ENCODE peak calls at places on chromosomes 11 and 22, in seven cellular contexts. I is mesenchymal stem cell; O is BJ; L is activated T-helper 1 cell treated with anti-CD3 and anti-CD28 coated beads, Interleukin-12 subunit alpha, Interleukin-12 subunit beta, Interleukin-2, Interleukin-4 antibody, amounts not matched to agents 30 ng/mL and 10 ng/mL and 1 ng/mL, durations not matched to agents 14 hours and 24 hours and 36 hours; X is PC-3; T is T-helper 9 cell; F is activated T-cell treated with anti-CD3 and anti-CD28 coated beads, Interleukin-2, amount 50 U/mL, for 72 hours. A is an unnamed sample.

GRCh38 chr11:95485115-95485900 is 254.3 kb upstream of the SESN3 start:
- DNase-seq in I (no peak), O (no peak), L (no peak), X (no peak), T (no peak), F (no peak), A (peak; percentile 37)

GRCh38 chr11:128908391-128909246 is 17.5 kb downstream of the KCNJ5 start:
- DNase-seq in I (peak; percentile 79), O (peak; percentile 14), L (no peak), X (peak; percentile 71), T (no peak), F (no peak), A (peak; percentile 39)

GRCh38 chr11:10122337-10123197 is 171.5 kb downstream of the SBF2 start:
- DNase-seq in I (peak; percentile 44), O (no peak), L (no peak), X (peak; percentile 94), T (no peak), F (peak; percentile 5), A (peak; percentile 72)

GRCh38 chr11:100403817-100404216 is 283.3 kb upstream of the ARHGAP42 start:
- DNase-seq in I (peak; percentile 49), O (peak; percentile 37), L (no peak), X (no peak), T (no peak), F (no peak), A (no peak)

GRCh38 chr11:64078294-64078693 is 42.6 kb downstream of the FLRT1 start:
- DNase-seq in I (no peak), O (no peak), L (no peak), X (no peak), T (no peak), F (no peak), A (no peak)

GRCh38 chr22:50014655-50015401 is 2.3 kb upstream of the IL17REL start:
- DNase-seq in I (no peak), O (no peak), L (no peak), X (no peak), T (no peak), F (peak; percentile 41), A (no peak)

GRCh38 chr11:88178211-88178610 is 3.0 kb upstream of the RAB38 start:
- DNase-seq in I (no peak), O (no peak), L (no peak), X (no peak), T (no peak), F (no peak), A (no peak)

GRCh38 chr11:2899080-2899783 is 13.7 kb upstream of the CDKN1C start:
- DNase-seq in I (no peak), O (no peak), L (no peak), X (no peak), T (no peak), F (no peak), A (no peak)

GRCh38 chr11:130070829-130071205 is 1.1 kb downstream of the APLP2 start:
- DNase-seq in I (peak; percentile 39), O (no peak), L (no peak), X (peak; percentile 36), T (no peak), F (no peak), A (peak; percentile 38)

GRCh38 chr11:74783241-74783871 is 34.7 kb downstream of the RNF169 start:
- DNase-seq in I (peak; percentile 66), O (peak; percentile 44), L (no peak), X (peak; percentile 84), T (no peak), F (peak; percentile 11), A (peak; percentile 43)

A was measured in trophoblast cell.